ENCODE peak calls at places on chromosomes 6 and 20, in seven cellular contexts. One of them, this sample, is unnamed.

GRCh38 chr6:106069478-106069877 is 16.7 kb upstream of the PRDM1 start:
- DNase-seq in endodermal cell: no peak
- DNase-seq in mammary epithelial cell: peak
- DNase-seq in activated gamma-delta T cell treated with Interleukin-2 at 50 U/mL for 16 hours: no peak
- DNase-seq in fibroblast of the conjunctiva: peak
- DNase-seq in activated T-cell treated with anti-CD3 and anti-CD28 coated beads for 1 hour: no peak
- DNase-seq in HEK293T: peak
- DNase-seq in this sample: no peak

GRCh38 chr6:34235605-34236422 is 859 bp upstream of the HMGA1 start:
- DNase-seq in activated T-cell treated with anti-CD3 and anti-CD28 coated beads for 1 hour: peak
- DNase-seq in endodermal cell: no peak
- DNase-seq in HEK293T: no peak
- DNase-seq in mammary epithelial cell: no peak
- DNase-seq in fibroblast of the conjunctiva: peak
- DNase-seq in activated gamma-delta T cell treated with Interleukin-2 at 50 U/mL for 16 hours: peak
- DNase-seq in this sample: peak

GRCh38 chr6:121143476-121143875 is 190.8 kb downstream of the TBC1D32 start:
- DNase-seq in activated T-cell treated with anti-CD3 and anti-CD28 coated beads for 1 hour: no peak
- DNase-seq in fibroblast of the conjunctiva: no peak
- DNase-seq in mammary epithelial cell: peak
- DNase-seq in activated gamma-delta T cell treated with Interleukin-2 at 50 U/mL for 16 hours: no peak
- DNase-seq in HEK293T: no peak
- DNase-seq in endodermal cell: no peak
- DNase-seq in this sample: no peak

GRCh38 chr6:38387994-38388393 is 251.7 kb downstream of the BTBD9 start:
- DNase-seq in activated T-cell treated with anti-CD3 and anti-CD28 coated beads for 1 hour: no peak
- DNase-seq in mammary epithelial cell: no peak
- DNase-seq in activated gamma-delta T cell treated with Interleukin-2 at 50 U/mL for 16 hours: no peak
- DNase-seq in fibroblast of the conjunctiva: peak
- DNase-seq in endodermal cell: no peak
- DNase-seq in HEK293T: no peak
- DNase-seq in this sample: no peak

GRCh38 chr20:19947611-19948264 is 69.4 kb upstream of the NAA20 start:
- DNase-seq in fibroblast of the conjunctiva: no peak
- DNase-seq in mammary epithelial cell: peak
- DNase-seq in activated T-cell treated with anti-CD3 and anti-CD28 coated beads for 1 hour: no peak
- DNase-seq in HEK293T: no peak
- DNase-seq in activated gamma-delta T cell treated with Interleukin-2 at 50 U/mL for 16 hours: no peak
- DNase-seq in endodermal cell: peak
- DNase-seq in this sample: no peak

GRCh38 chr6:15184441-15184861 is 61.4 kb upstream of the JARID2 start:
- DNase-seq in activated T-cell treated with anti-CD3 and anti-CD28 coated beads for 1 hour: no peak
- DNase-seq in endodermal cell: no peak
- DNase-seq in fibroblast of the conjunctiva: no peak
- DNase-seq in HEK293T: no peak
- DNase-seq in activated gamma-delta T cell treated with Interleukin-2 at 50 U/mL for 16 hours: no peak
- DNase-seq in mammary epithelial cell: peak
- DNase-seq in this sample: no peak

GRCh38 chr6:7050911-7051779 is 56.6 kb upstream of the RREB1 start:
- DNase-seq in fibroblast of the conjunctiva: peak
- DNase-seq in endodermal cell: peak
- DNase-seq in activated gamma-delta T cell treated with Interleukin-2 at 50 U/mL for 16 hours: no peak
- DNase-seq in mammary epithelial cell: no peak
- DNase-seq in HEK293T: no peak
- DNase-seq in activated T-cell treated with anti-CD3 and anti-CD28 coated beads for 1 hour: peak
- DNase-seq in this sample: peak

GRCh38 chr6:155107432-155108069 is 112.4 kb downstream of the TIAM2 start:
- DNase-seq in HEK293T: no peak
- DNase-seq in activated T-cell treated with anti-CD3 and anti-CD28 coated beads for 1 hour: no peak
- DNase-seq in activated gamma-delta T cell treated with Interleukin-2 at 50 U/mL for 16 hours: no peak
- DNase-seq in mammary epithelial cell: no peak
- DNase-seq in endodermal cell: no peak
- DNase-seq in fibroblast of the conjunctiva: no peak
- DNase-seq in this sample: no peak

GRCh38 chr6:3390698-3391097 is 66.2 kb downstream of the SLC22A23 start:
- DNase-seq in fibroblast of the conjunctiva: peak
- DNase-seq in activated gamma-delta T cell treated with Interleukin-2 at 50 U/mL for 16 hours: no peak
- DNase-seq in mammary epithelial cell: peak
- DNase-seq in HEK293T: no peak
- DNase-seq in activated T-cell treated with anti-CD3 and anti-CD28 coated beads for 1 hour: no peak
- DNase-seq in endodermal cell: no peak
- DNase-seq in this sample: peak

GRCh38 chr6:1324926-1325325 is 13.0 kb downstream of the FOXQ1 start:
- DNase-seq in HEK293T: no peak
- DNase-seq in fibroblast of the conjunctiva: no peak
- DNase-seq in mammary epithelial cell: no peak
- DNase-seq in activated gamma-delta T cell treated with Interleukin-2 at 50 U/mL for 16 hours: no peak
- DNase-seq in endodermal cell: no peak
- DNase-seq in activated T-cell treated with anti-CD3 and anti-CD28 coated beads for 1 hour: no peak
- DNase-seq in this sample: no peak